ENCODE peak calls at places on chromosomes 7 and 10, in seven cellular contexts. N is OCI-LY7; S is osteocyte; W is H9; K is GOT3; T is activated T-helper 1 cell treated with anti-CD3 and anti-CD28 coated beads, Interleukin-2, amount 50 U/mL, for 16 hours; D is cardiac muscle cell. J is an unnamed sample.

GRCh38 chr7:101154693-101155102 is 422 bp downstream of the AP1S1 start:
- DNase-seq in S (no peak), D (no peak), T (no peak), N (no peak), K (no peak), W (no peak), J (no peak)

GRCh38 chr10:34575882-34576281 is 239.2 kb downstream of the PARD3 start:
- DNase-seq in W (no peak), D (peak), S (no peak), K (no peak), N (no peak), T (no peak), J (no peak)

GRCh38 chr7:23473848-23474097 is 3.5 kb upstream of the IGF2BP3 start:
- DNase-seq in S (no peak), W (no peak), D (no peak), T (no peak), K (no peak), N (no peak), J (no peak)

GRCh38 chr7:87920578-87920977 is 13.5 kb upstream of the ADAM22 start:
- DNase-seq in W (no peak), S (no peak), N (no peak), D (peak), T (no peak), K (no peak), J (no peak)

GRCh38 chr10:28811639-28812349 is 134.5 kb downstream of the BAMBI start:
- DNase-seq in K (no peak), D (no peak), T (no peak), S (peak), W (no peak), N (no peak), J (no peak)

GRCh38 chr7:134530460-134530859 is 3.1 kb downstream of the AKR1B10 start:
- DNase-seq in N (no peak), W (no peak), D (no peak), K (no peak), T (no peak), S (no peak), J (no peak)

GRCh38 chr7:421056-421991 is 98.3 kb downstream of the PDGFA start:
- DNase-seq in K (no peak), W (no peak), D (no peak), S (no peak), T (no peak), N (no peak), J (no peak)

GRCh38 chr7:1941464-1942025 is 271.5 kb downstream of the ELFN1 start:
- DNase-seq in K (no peak), S (no peak), D (no peak), N (no peak), W (no peak), T (no peak), J (no peak)

GRCh38 chr7:150838965-150839650 is 13.2 kb upstream of the AOC1 start:
- DNase-seq in K (no peak), D (no peak), N (no peak), S (no peak), W (no peak), T (no peak), J (no peak)

GRCh38 chr10:89426230-89426868 is 12.0 kb downstream of the IFIT5 start:
- DNase-seq in T (no peak), K (no peak), N (peak), D (peak), W (no peak), S (no peak), J (peak)